ENCODE peak calls at places on chromosomes 2 and 18, in five cellular contexts. S is IMR-90, Z is heart left ventricle, Y is fibroblast of lung, R is HAP-1. T is an unnamed sample.
A peak's percentile ranks its signal among the peaks of the same experiment; 100 is the strongest.

GRCh38 chr2:225889452-225889851 is 489.9 kb downstream of the NYAP2 start:
- DNase-seq in Z (peak; percentile 7), S (peak; percentile 94), R (peak; percentile 11), Y (peak; percentile 82), T (no peak)

GRCh38 chr2:6835467-6835866 is 30.2 kb downstream of the CMPK2 start:
- DNase-seq in S (no peak), Y (peak; percentile 72), R (no peak), Z (no peak), T (no peak)

GRCh38 chr2:204171432-204171960 is 234.9 kb downstream of the ICOS start:
- DNase-seq in Y (no peak), R (peak; percentile 76), S (no peak), Z (no peak), T (no peak)

GRCh38 chr2:36333350-36334012 is 22.1 kb upstream of the CRIM1 start:
- DNase-seq in S (no peak), Y (no peak), Z (no peak), R (no peak), T (no peak)

GRCh38 chr2:141888987-141889555 is 241.7 kb downstream of the LRP1B start:
- DNase-seq in Y (no peak), R (no peak), S (no peak), Z (no peak), T (no peak)

GRCh38 chr2:129611456-129611855 is 368.0 kb upstream of the RAB6C start:
- DNase-seq in S (no peak), R (no peak), Y (no peak), Z (no peak), T (no peak)

GRCh38 chr2:37625781-37626548 is 45.5 kb downstream of the CDC42EP3 start:
- DNase-seq in Y (peak; percentile 97), Z (peak; percentile 29), S (peak; percentile 63), R (no peak), T (peak; percentile 58)

GRCh38 chr18:69898241-69898861 is 49.3 kb downstream of the CD226 start:
- DNase-seq in S (no peak), Z (no peak), Y (peak; percentile 62), R (no peak), T (no peak)

GRCh38 chr2:72013726-72014125 is 133.9 kb downstream of the CYP26B1 start:
- DNase-seq in R (no peak), Y (no peak), S (no peak), Z (no peak), T (no peak)

GRCh38 chr2:179443175-179443574 is 178.5 kb upstream of the SESTD1 start:
- DNase-seq in S (no peak), R (no peak), Z (no peak), Y (no peak), T (no peak)

GRCh38 chr2:191991442-191991841 is 144.6 kb upstream of the CAVIN2 start:
- DNase-seq in S (no peak), R (no peak), Y (no peak), Z (no peak), T (no peak)

GRCh38 chr2:1673160-1673944 is 71.0 kb downstream of the PXDN start:
- DNase-seq in Y (no peak), Z (no peak), R (no peak), S (no peak), T (no peak)

GRCh38 chr2:88221365-88221942 is 51.3 kb downstream of the THNSL2 start:
- DNase-seq in Z (no peak), S (no peak), R (no peak), Y (no peak), T (no peak)

GRCh38 chr2:88216641-88217040 is 46.5 kb downstream of the THNSL2 start:
- DNase-seq in Z (no peak), Y (no peak), R (no peak), S (no peak), T (no peak)

GRCh38 chr2:88218971-88219370 is 48.8 kb downstream of the THNSL2 start:
- DNase-seq in Z (no peak), Y (no peak), S (no peak), R (no peak), T (no peak)

GRCh38 chr2:88220733-88221132 is 50.6 kb downstream of the THNSL2 start:
- DNase-seq in Y (no peak), R (no peak), Z (no peak), S (no peak), T (no peak)
- H3K27me3 ChIP-seq in Y (no peaks in the 10 kb centered on the region), R (no peaks in the 10 kb centered on the region), Z (no peaks in the 10 kb centered on the region), S (no peaks in the 10 kb centered on the region), T (peaks cover 10% of the 10 kb centered on the region)

GRCh38 chr2:232485333-232485756 is 2.3 kb downstream of the ECEL1 start:
- DNase-seq in Z (no peak), R (no peak), Y (no peak), S (no peak), T (no peak)

GRCh38 chr2:232485757-232486557 is 1.7 kb downstream of the ECEL1 start:
- DNase-seq in R (no peak), S (no peak), Y (no peak), Z (no peak), T (no peak)

GRCh38 chr2:232487385-232488096 is at the start of gene ECEL1:
- DNase-seq in Y (no peak), Z (no peak), R (no peak), S (no peak), T (no peak)

GRCh38 chr2:232488097-232488711 is 570 bp upstream of the ECEL1 start:
- DNase-seq in Y (no peak), Z (no peak), R (no peak), S (no peak), T (no peak)

DNA sequence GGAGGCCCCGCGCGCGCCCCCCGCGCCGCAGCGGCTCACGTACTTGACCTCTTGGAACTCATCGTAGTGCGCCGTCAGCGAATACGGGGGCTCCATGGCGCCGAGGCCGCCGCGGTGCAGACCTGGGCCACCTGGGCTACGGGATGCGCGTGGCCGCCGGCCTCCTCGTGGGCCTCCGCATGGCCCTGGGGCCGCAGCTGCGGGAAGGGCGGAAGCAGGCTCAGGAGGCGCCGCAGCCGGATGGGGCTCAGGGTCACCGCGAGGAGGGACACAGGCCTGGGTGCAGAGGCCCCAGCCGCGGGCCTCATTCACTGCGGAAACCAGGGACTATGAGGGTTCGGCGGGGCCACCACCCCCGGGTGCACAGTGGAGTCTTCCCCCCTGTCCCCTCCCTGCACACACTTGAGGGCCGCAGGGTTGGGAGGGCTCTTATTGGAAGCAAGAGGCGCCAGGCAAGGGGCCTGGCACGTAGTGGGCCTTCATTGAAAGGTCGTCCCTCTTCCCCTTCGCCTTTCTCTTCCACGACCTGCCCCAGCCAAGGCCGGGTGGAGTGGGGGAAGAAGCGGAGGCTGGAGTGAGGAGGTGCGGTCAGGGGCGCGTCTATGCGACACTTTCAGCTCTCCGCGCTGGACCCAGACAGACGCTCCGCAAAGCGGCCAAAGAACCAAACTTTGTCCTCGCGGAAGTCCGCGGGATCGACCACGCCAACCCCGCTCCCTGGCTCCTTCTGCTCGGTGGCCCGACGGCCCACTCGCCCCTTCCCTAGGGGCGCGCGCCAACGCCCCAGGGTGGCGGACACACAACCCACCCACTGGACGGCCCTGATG is 863 bp downstream of the ECEL1 start:
- DNase-seq in Z (no peak), Y (no peak), R (no peak), S (no peak), T (no peak)
- H3K27me3 ChIP-seq in Z (peaks cover 47% of the 10 kb centered on the region), Y (peaks cover 21% of the 10 kb centered on the region), R (peaks cover 44% of the 10 kb centered on the region), S (peaks cover 66% of the 10 kb centered on the region), T (peaks cover 40% of the 10 kb centered on the region)

GRCh38 chr2:44953686-44953976 is 12.1 kb downstream of the SIX3 start:
- DNase-seq in S (no peak), Z (no peak), R (no peak), Y (no peak), T (no peak)
- H3K27me3 ChIP-seq in S (peaks cover 74% of the 10 kb centered on the region), Z (peaks cover 71% of the 10 kb centered on the region), R (no peaks in the 10 kb centered on the region), Y (peaks cover 54% of the 10 kb centered on the region), T (peaks cover 73% of the 10 kb centered on the region)

GRCh38 chr2:156322103-156322671 is 10.3 kb downstream of the NR4A2 start:
- DNase-seq in Y (no peak), S (no peak), R (no peak), Z (no peak), T (no peak)
- H3K27me3 ChIP-seq in Y (peaks cover 2% of the 10 kb centered on the region), S (no peaks in the 10 kb centered on the region), R (no peaks in the 10 kb centered on the region), Z (peaks cover 72% of the 10 kb centered on the region), T (peaks cover 65% of the 10 kb centered on the region)

DNA sequence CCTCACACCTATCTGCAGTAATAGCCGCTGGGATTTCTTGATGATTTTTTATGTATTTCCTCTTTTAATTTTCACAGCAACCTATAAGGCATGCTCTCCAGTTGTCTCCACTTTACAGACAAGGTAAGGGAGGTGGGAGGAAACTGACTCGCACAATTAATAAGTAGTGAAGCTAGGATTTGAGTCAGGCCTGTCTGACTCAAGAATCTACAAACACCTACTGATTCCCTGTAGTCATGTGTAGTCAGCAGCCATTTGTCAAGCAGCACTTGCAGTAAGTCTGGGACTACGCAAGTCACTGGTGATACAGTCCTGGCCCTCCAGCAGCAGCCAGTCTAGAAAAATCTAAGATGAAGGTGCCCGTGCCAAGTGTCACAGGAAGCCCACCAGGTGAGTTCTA is 193.6 kb upstream of the PKDCC start:
- DNase-seq in Z (no peak), R (no peak), Y (peak; percentile 41), S (peak; percentile 64), T (no peak)
- H3K27me3 ChIP-seq in Z (no peaks in the 10 kb centered on the region), R (peaks cover 2% of the 10 kb centered on the region), Y (no peaks in the 10 kb centered on the region), S (peaks cover 16% of the 10 kb centered on the region), T (peaks cover 17% of the 10 kb centered on the region)

T was measured in CD4-positive, alpha-beta T cell.